ENCODE peak calls at places on chromosome 4, in ten cellular contexts. S is ovary, J is esophagus muscularis mucosa, R is tibial nerve, Q is upper lobe of left lung, D is GM12878, T is A549, U is transverse colon, Y is H1, B is sigmoid colon. P is an unnamed sample.

GRCh38 chr4:59728496-59728895 is 1471.6 kb upstream of the ADGRL3 start:
- DNase-seq in S (no peak), J (no peak), R (no peak), Q (no peak), D (no peak), T (no peak), U (no peak), Y (no peak), B (no peak), P (no peak)

GRCh38 chr4:56909083-56909981 is 1.6 kb downstream of the REST start:
- DNase-seq in S (peak; percentile 45), J (no peak), R (peak; percentile 24), Q (no peak), D (no peak), T (peak; percentile 33), U (peak; percentile 56), Y (no peak), B (peak; percentile 73), P (peak; percentile 73)

GRCh38 chr4:150215601-150216000 is 137.4 kb downstream of the DCLK2 start:
- DNase-seq in S (no peak), J (no peak), R (no peak), Q (no peak), D (no peak), T (no peak), U (no peak), Y (no peak), B (no peak), P (no peak)

GRCh38 chr4:828641-829271 is 2.8 kb upstream of the CPLX1 start:
- DNase-seq in S (no peak), J (no peak), R (no peak), Q (peak; percentile 70), D (no peak), T (peak; percentile 48), U (no peak), Y (no peak), B (peak; percentile 60), P (peak; percentile 62)

GRCh38 chr4:165325732-165326512 is 1.5 kb upstream of the MSMO1 start:
- DNase-seq in S (peak; percentile 32), J (no peak), R (no peak), Q (no peak), D (no peak), T (peak; percentile 18), U (no peak), Y (no peak), B (no peak), P (no peak)

GRCh38 chr4:148076964-148077363 is 345.1 kb downstream of the ARHGAP10 start:
- DNase-seq in S (no peak), J (no peak), R (no peak), Q (no peak), D (no peak), T (no peak), U (no peak), Y (no peak), B (no peak), P (no peak)

GRCh38 chr4:4693258-4693657 is 151.4 kb upstream of the STX18 start:
- DNase-seq in S (no peak), J (no peak), R (no peak), Q (no peak), D (peak; percentile 31), T (no peak), U (no peak), Y (no peak), B (no peak), P (no peak)

GRCh38 chr4:114108869-114109268 is 129.4 kb upstream of the ARSJ start:
- DNase-seq in S (no peak), J (no peak), R (no peak), Q (no peak), D (peak; percentile 15), T (peak; percentile 39), U (no peak), Y (no peak), B (no peak), P (no peak)

GRCh38 chr4:100462206-100462605 is 55.6 kb downstream of the EMCN start:
- DNase-seq in S (no peak), J (no peak), R (no peak), Q (no peak), D (no peak), T (peak; percentile 17), U (no peak), Y (no peak), B (no peak), P (no peak)

GRCh38 chr4:26183017-26183416 is 137.8 kb upstream of the RBPJ start:
- DNase-seq in S (no peak), J (no peak), R (no peak), Q (no peak), D (no peak), T (no peak), U (no peak), Y (no peak), B (no peak), P (no peak)

GRCh38 chr4:168129046-168129772 is 36.9 kb downstream of the ANXA10 start:
- DNase-seq in S (no peak), J (no peak), R (no peak), Q (no peak), D (no peak), T (no peak), U (no peak), Y (no peak), B (no peak), P (no peak)

GRCh38 chr4:8303485-8304281 is 34.1 kb downstream of the HTRA3 start:
- DNase-seq in S (peak; percentile 27), J (no peak), R (no peak), Q (no peak), D (no peak), T (peak; percentile 89), U (peak; percentile 2), Y (no peak), B (peak; percentile 60), P (peak; percentile 14)

GRCh38 chr4:159428975-159429692 is 326.3 kb downstream of the RAPGEF2 start:
- DNase-seq in S (no peak), J (no peak), R (no peak), Q (no peak), D (no peak), T (no peak), U (no peak), Y (no peak), B (no peak), P (no peak)

GRCh38 chr4:88308587-88308986 is 24.2 kb upstream of the PPM1K start:
- DNase-seq in S (no peak), J (peak; percentile 26), R (no peak), Q (no peak), D (no peak), T (no peak), U (no peak), Y (no peak), B (no peak), P (no peak)

GRCh38 chr4:76562851-76563803 is 128.1 kb downstream of the SHROOM3 start:
- DNase-seq in S (no peak), J (no peak), R (no peak), Q (no peak), D (no peak), T (no peak), U (no peak), Y (no peak), B (no peak), P (no peak)
- H3K27ac ChIP-seq in S (no peak overlapping the region), J (peak overlapping the region; percentile 52), R (no peak overlapping the region), Q (no peak overlapping the region), D (no peak overlapping the region), T (no peak overlapping the region), U (peak overlapping the region; percentile 0), Y (no peak overlapping the region), B (peak overlapping the region; percentile 56), P (no peak overlapping the region)

DNA sequence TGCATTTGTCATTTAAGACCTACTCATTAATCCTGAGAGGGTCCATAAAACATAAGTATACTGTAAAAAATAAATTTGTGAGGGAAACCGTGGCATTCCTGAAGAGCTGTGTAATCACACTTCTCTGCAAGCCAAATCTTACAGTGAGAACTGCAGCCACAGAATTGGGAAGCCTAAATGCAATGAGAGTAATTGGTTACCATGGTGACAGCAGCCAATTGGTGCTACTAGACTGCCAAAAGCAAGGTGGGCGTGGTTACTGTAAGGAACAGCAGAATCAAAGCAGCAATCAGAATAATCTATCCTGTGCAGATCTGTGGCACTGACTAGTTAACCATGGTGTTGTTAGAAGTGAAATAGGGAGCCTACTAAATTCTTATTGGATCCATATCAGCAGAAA is 345.1 kb upstream of the GRID2 start:
- DNase-seq in S (no peak), J (no peak), R (no peak), Q (no peak), D (no peak), T (no peak), U (no peak), Y (no peak), B (no peak), P (no peak)
- TF ChIP-seq EP300 in S (no peak), J (no peak), R (no peak), Q (no peak), D (no peak), T (no peak), U (no peak), Y (no peak), B (no peak), P (no peak)

GRCh38 chr4:154024097-154024496 is 235.2 kb upstream of the SFRP2 start:
- DNase-seq in S (no peak), J (no peak), R (no peak), Q (no peak), D (no peak), T (no peak), U (no peak), Y (no peak), B (no peak), P (no peak)
- TF ChIP-seq CTCF in S (no peak), J (no peak), R (no peak), Q (no peak), D (no peak), T (no peak), U (no peak), Y (peak; percentile 57), B (no peak), P (no peak)

GRCh38 chr4:5895287-5895686 is 2.4 kb upstream of the CRMP1 start:
- DNase-seq in S (no peak), J (no peak), R (no peak), Q (no peak), D (no peak), T (no peak), U (no peak), Y (no peak), B (no peak), P (no peak)

GRCh38 chr4:5900844-5901243 is 8.0 kb upstream of the CRMP1 start:
- DNase-seq in S (no peak), J (no peak), R (no peak), Q (no peak), D (no peak), T (no peak), U (no peak), Y (no peak), B (no peak), P (no peak)

GRCh38 chr4:5899396-5899795 is 6.5 kb upstream of the CRMP1 start:
- DNase-seq in S (no peak), J (no peak), R (no peak), Q (no peak), D (no peak), T (no peak), U (no peak), Y (no peak), B (no peak), P (no peak)

GRCh38 chr4:5897674-5898073 is 4.8 kb upstream of the CRMP1 start:
- DNase-seq in S (no peak), J (no peak), R (no peak), Q (no peak), D (no peak), T (no peak), U (no peak), Y (no peak), B (no peak), P (no peak)

DNA sequence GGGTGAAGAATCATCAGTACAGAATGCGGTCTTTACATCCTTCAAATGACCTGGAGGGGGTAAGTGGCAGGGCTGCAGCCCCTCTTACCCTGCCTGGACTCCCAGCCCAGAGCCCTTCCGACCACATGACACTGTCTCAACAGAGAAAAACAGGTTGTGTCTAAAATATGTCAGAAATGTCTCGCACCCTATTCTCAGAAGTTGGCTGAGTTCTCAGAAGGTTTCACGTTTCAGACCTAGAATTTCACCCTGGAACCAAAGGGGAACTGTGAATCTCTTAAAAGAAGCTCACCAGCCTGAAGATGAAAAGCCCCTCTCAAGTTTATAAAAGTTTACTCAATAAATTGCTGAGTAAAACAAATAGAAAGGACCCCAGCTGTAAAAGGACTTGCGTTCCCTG is 7.0 kb upstream of the CRMP1 start:
- DNase-seq in S (no peak), J (no peak), R (no peak), Q (no peak), D (no peak), T (no peak), U (no peak), Y (no peak), B (no peak), P (no peak)
- H3K27ac ChIP-seq in S (no peak overlapping the region), J (no peak overlapping the region), R (no peak overlapping the region), Q (no peak overlapping the region), D (no peak overlapping the region), T (no peak overlapping the region), U (no peak overlapping the region), Y (no peak overlapping the region), B (no peak overlapping the region), P (no peak overlapping the region)